ENCODE peak calls at places on chromosomes 4 and X, in seven cellular contexts. G is activated CD8-positive, alpha-beta memory T cell treated with anti-CD3 and anti-CD28 coated beads for 48 hours; J is Kasumi-1; R is stimulated activated CD4-positive, alpha-beta T cell treated with anti-CD3 and anti-CD28 coated beads, Interleukin-4, amount 100 ng/mL, for 4 hours; K is NCI-H69; U is head of caudate nucleus; D is astrocyte of the spinal cord. T is an unnamed sample.

GRCh38 chr4:118845552-118846065 is 9.7 kb upstream of the SEC24D start:
- DNase-seq in U (no peak), G (no peak), J (no peak), K (peak), R (no peak), D (no peak), T (no peak)

GRCh38 chr4:176794151-176794550 is 1.4 kb upstream of the VEGFC start:
- DNase-seq in D (peak), U (no peak), G (no peak), K (no peak), J (no peak), R (no peak), T (no peak)

GRCh38 chr4:82721819-82722423 is 76.7 kb downstream of the SCD5 start:
- DNase-seq in J (peak), R (no peak), D (no peak), G (no peak), U (peak), K (peak), T (no peak)

GRCh38 chr4:186939766-186940165 is 216.1 kb upstream of the FAT1 start:
- DNase-seq in K (peak), U (no peak), J (peak), R (no peak), D (no peak), G (no peak), T (no peak)

GRCh38 chr4:139798456-139798855 is 132.8 kb downstream of the MGST2 start:
- DNase-seq in U (no peak), K (peak), G (no peak), J (peak), R (no peak), D (no peak), T (no peak)

GRCh38 chrX:35890699-35891098 is 28.8 kb upstream of the CFAP47 start:
- DNase-seq in R (no peak), U (peak), K (peak), D (peak), J (peak), G (no peak), T (no peak)

GRCh38 chrX:42680651-42681050 is 97.3 kb downstream of the PPP1R2C start:
- DNase-seq in U (no peak), G (no peak), K (no peak), D (peak), R (no peak), J (no peak), T (no peak)

GRCh38 chr4:3461515-3462291 is 1.4 kb upstream of the DOK7 start:
- DNase-seq in U (no peak), J (no peak), R (no peak), G (no peak), D (no peak), K (peak), T (no peak)

GRCh38 chr4:96983830-96984229 is 1143.9 kb downstream of the PDHA2 start:
- DNase-seq in R (no peak), J (no peak), D (peak), K (no peak), U (no peak), G (no peak), T (no peak)

GRCh38 chrX:39691724-39692123 is 406.0 kb downstream of the BCOR start:
- DNase-seq in U (no peak), R (no peak), K (no peak), J (no peak), D (no peak), G (no peak), T (no peak)

GRCh38 chrX:103918050-103918449 is 44.4 kb upstream of the TMSB15B start:
- DNase-seq in J (peak), K (peak), U (peak), G (no peak), R (peak), D (peak), T (no peak)

GRCh38 chr4:28211714-28212470 is 1351.3 kb downstream of the STIM2 start:
- DNase-seq in R (no peak), G (no peak), J (no peak), K (no peak), D (no peak), U (no peak), T (no peak)

GRCh38 chrX:153513265-153513664 is 4.2 kb upstream of the ATP2B3 start:
- DNase-seq in R (no peak), K (no peak), U (no peak), J (no peak), G (no peak), D (no peak), T (no peak)

GRCh38 chrX:46354481-46354880 is 190.7 kb downstream of the ZNF674 start:
- DNase-seq in R (no peak), K (no peak), J (no peak), G (no peak), U (no peak), D (peak), T (no peak)

T was measured in activated T-helper 9 cell treated with anti-CD3 and anti-CD28 coated beads, Interleukin-2, amount 50 U/mL, for 16 hours.